ENCODE peak calls at places on chromosomes 12 and 14, in four cellular contexts. S is right lobe of liver; F is CD8-positive, alpha-beta T cell; D is psoas muscle. G is an unnamed sample.

GRCh38 chr12:132278421-132279183 is 50.8 kb downstream of the GALNT9 start:
- DNase-seq in F (no peak), D (peak), S (no peak), G (no peak)

GRCh38 chr12:98701166-98701565 is 56.1 kb downstream of the APAF1 start:
- DNase-seq in S (no peak), D (no peak), F (no peak), G (no peak)

GRCh38 chr14:30569216-30569902 is 10.4 kb downstream of the G2E3 start:
- DNase-seq in F (no peak), D (no peak), S (no peak), G (no peak)

GRCh38 chr14:101071493-101071891 is 168.0 kb upstream of the RTL1 start:
- DNase-seq in D (no peak), F (no peak), S (peak), G (peak)

GRCh38 chr12:13210543-13211190 is 14.1 kb downstream of the EMP1 start:
- DNase-seq in F (no peak), S (no peak), D (no peak), G (no peak)

GRCh38 chr12:90945070-90945649 is 9.8 kb downstream of the CCER1 start:
- DNase-seq in D (no peak), F (no peak), S (no peak), G (no peak)

GRCh38 chr14:24430682-24431568 is 1.2 kb downstream of the KHNYN start:
- DNase-seq in D (no peak), S (no peak), F (peak), G (peak)

GRCh38 chr14:76112889-76113611 is 38.7 kb upstream of the GPATCH2L start:
- DNase-seq in S (no peak), D (no peak), F (no peak), G (no peak)

GRCh38 chr12:119171266-119171665 is 7.5 kb upstream of the HSPB8 start:
- DNase-seq in F (no peak), D (no peak), S (no peak), G (no peak)

GRCh38 chr14:67973415-67973814 is 153.8 kb downstream of the RAD51B start:
- DNase-seq in D (no peak), S (no peak), F (no peak), G (no peak)

GRCh38 chr14:72788255-72788654 is 105.6 kb downstream of the DPF3 start:
- DNase-seq in F (no peak), D (no peak), S (no peak), G (no peak)

GRCh38 chr14:104700747-104701215 is 11.4 kb downstream of the INF2 start:
- DNase-seq in F (no peak), D (no peak), S (no peak), G (no peak)

GRCh38 chr12:125185740-125186470 is 120.7 kb downstream of the AACS start:
- DNase-seq in F (no peak), D (peak), S (peak), G (peak)

GRCh38 chr14:102056694-102057442 is 30.0 kb downstream of the HSP90AA1 start:
- DNase-seq in D (no peak), S (no peak), F (no peak), G (no peak)

GRCh38 chr12:69884386-69884785 is 59.4 kb downstream of the MYRFL start:
- DNase-seq in S (no peak), D (no peak), F (no peak), G (no peak)

GRCh38 chr12:44154128-44154527 is 318.2 kb downstream of the TMEM117 start:
- DNase-seq in F (no peak), D (no peak), S (no peak), G (no peak)

DNA sequence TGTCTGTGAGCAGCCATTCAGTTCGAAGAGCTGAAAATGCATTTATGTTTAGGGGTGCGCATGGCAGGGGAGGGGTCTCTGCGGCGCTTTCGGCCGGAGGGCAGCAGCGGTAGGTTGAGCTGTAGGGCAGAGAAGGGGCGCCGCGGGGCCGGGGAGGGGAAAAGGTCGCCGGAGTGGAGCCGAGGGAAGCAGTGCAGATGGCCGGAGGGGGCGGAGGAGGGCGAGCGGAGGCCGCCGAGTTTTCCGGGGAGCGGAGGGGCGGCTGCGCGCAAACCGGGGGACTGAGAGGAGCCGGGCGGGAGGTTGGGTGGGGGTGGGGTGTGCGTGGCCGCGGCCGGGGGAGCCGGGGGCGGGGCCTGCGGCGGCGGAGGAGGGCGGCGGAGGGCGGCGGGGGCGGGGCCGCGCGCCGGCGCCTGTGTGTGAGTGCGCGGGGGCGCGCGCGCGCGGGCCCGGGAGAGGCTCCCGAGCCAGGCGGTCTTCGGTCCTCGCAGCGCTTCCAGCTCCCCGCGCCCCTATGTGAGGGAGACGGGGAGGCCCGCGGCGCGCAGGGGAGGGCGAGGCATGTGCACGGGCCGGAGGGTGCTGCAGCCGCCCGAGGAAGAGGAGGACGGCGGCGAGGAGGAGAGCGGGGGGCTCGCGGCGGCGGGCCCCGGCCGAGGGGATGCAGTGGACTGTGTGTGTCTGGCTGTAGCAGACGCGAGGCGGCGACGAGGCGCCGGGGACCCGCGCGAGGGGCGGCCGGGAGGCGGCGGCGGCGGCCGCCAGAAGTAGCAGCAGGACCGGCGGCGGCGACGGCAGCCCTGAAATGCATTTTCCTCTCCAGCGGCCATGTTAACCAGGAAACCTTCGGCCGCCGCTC is at the start of gene DYRK2:
- DNase-seq in F (peak), D (peak), S (peak), G (peak)
- TF ChIP-seq CTCF in F (no peak), D (peak), S (no peak), G (peak)

GRCh38 chr12:109203480-109203879 is 87.1 kb downstream of the ACACB start:
- DNase-seq in S (peak), D (no peak), F (no peak), G (no peak)
- TF ChIP-seq CTCF in S (no peak), D (no peak), F (no peak), G (no peak)

GRCh38 chr14:46550836-46551235 is 100.7 kb downstream of the RPL10L start:
- DNase-seq in D (no peak), F (no peak), S (no peak), G (no peak)
- TF ChIP-seq CTCF in D (no peak), F (no peak), S (no peak), G (no peak)

GRCh38 chr12:116365606-116366455 is 88.3 kb upstream of the MED13L start:
- DNase-seq in S (no peak), D (no peak), F (no peak), G (no peak)
- TF ChIP-seq CTCF in S (no peak), D (no peak), F (no peak), G (no peak)

DNA sequence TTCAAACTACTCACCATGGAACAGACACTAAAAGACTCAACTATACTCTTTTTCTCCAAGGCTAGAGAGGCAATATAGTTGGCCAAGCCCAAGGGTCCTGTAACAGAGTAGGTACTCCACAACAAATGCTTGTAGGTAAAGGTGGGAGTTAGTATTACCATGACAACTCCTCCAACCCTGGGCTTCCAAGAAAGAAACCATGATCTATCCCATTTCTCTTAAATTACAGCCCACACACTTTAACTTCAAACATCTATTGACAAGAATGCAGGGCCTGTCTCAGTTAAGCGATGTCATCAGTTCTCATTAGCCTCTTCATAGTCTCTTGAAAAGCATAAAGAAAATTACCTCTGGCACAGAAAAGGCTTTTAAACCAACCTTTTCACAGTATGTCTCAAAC is 25.0 kb downstream of the ERH start:
- DNase-seq in F (no peak), S (no peak), D (no peak), G (no peak)
- TF ChIP-seq CTCF in F (no peak), S (no peak), D (no peak), G (no peak)

DNA sequence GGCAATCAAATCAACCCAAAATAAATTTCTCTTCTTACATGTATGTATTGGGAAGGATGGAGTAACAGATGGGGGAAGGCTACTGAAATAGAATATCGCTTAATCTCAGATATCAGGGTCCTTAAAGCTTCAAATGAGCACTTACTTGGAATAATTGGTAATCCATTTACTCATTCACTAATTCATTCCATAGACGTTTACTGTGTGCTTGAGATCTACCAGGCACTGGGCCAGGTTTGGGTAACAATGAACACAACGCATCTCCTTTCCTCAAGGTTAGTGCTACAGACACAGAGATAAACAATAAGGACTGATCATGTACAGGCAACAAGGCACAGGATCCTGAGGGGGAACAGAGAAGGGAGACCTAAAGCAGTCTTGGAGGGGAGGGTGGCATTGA is 54.4 kb upstream of the KRR1 start:
- DNase-seq in D (no peak), S (no peak), F (no peak), G (no peak)
- TF ChIP-seq CTCF in D (no peak), S (no peak), F (no peak), G (no peak)

GRCh38 chr12:49296836-49297694 is 2.1 kb downstream of the PRPH start:
- DNase-seq in S (no peak), D (no peak), F (no peak), G (no peak)
- TF ChIP-seq CTCF in S (no peak), D (no peak), F (peak), G (peak)

GRCh38 chr12:122867701-122868461 is 28.0 kb downstream of the VPS37B start:
- DNase-seq in S (peak), F (no peak), D (peak), G (no peak)
- TF ChIP-seq CTCF in S (peak), F (no peak), D (peak), G (peak)

GRCh38 chr12:78963439-78964222 is 99.1 kb downstream of the SYT1 start:
- DNase-seq in D (no peak), F (no peak), S (no peak), G (no peak)

GRCh38 chr12:78964521-78964920 is 99.9 kb downstream of the SYT1 start:
- DNase-seq in F (no peak), D (no peak), S (no peak), G (no peak)

GRCh38 chr12:78961171-78961570 is 96.6 kb downstream of the SYT1 start:
- DNase-seq in D (no peak), F (no peak), S (no peak), G (no peak)

GRCh38 chr12:78959556-78959955 is 95.0 kb downstream of the SYT1 start:
- DNase-seq in S (no peak), F (no peak), D (no peak), G (no peak)
- TF ChIP-seq CTCF in S (no peak), F (no peak), D (no peak), G (no peak)

GRCh38 chr14:93132472-93133065 is 16.8 kb upstream of the ITPK1 start:
- DNase-seq in S (peak), D (no peak), F (no peak), G (no peak)
- TF ChIP-seq CTCF in S (peak), D (peak), F (peak), G (peak)